ENCODE peak calls at places on chromosome 21, in eight cellular contexts. C is IMR-90; Z is CD8-positive, alpha-beta memory T cell; P is CD8-positive, alpha-beta T cell; Y is esophagus muscularis mucosa; J is uterus; G is prostate gland; Q is kidney. A is an unnamed sample.

GRCh38 chr21:45590246-45590725 is 48.0 kb upstream of the SLC19A1 start:
- DNase-seq in J (peak; percentile 47), Q (peak; percentile 92), C (peak; percentile 19), Z (no peak), P (peak; percentile 82), Y (no peak), G (peak; percentile 21), A (peak; percentile 59)

GRCh38 chr21:37615962-37616361 is 249.4 kb downstream of the DYRK1A start:
- DNase-seq in Q (no peak), Z (no peak), C (no peak), Y (peak; percentile 55), G (no peak), J (no peak), P (no peak), A (no peak)

GRCh38 chr21:42632771-42633690 is 20.4 kb upstream of the PDE9A start:
- DNase-seq in P (no peak), J (no peak), C (no peak), G (no peak), Z (no peak), Y (no peak), Q (peak; percentile 63), A (no peak)

GRCh38 chr21:45309069-45309521 is 21.4 kb upstream of the POFUT2 start:
- DNase-seq in G (no peak), J (no peak), Z (no peak), Q (peak; percentile 84), C (peak; percentile 64), Y (no peak), P (no peak), A (peak; percentile 89)

GRCh38 chr21:41622831-41623548 is 115.0 kb upstream of the TMPRSS2 start:
- DNase-seq in G (no peak), Y (no peak), C (peak; percentile 53), Q (no peak), P (no peak), J (no peak), Z (no peak), A (no peak)

GRCh38 chr21:46057111-46057709 is 40.7 kb upstream of the COL6A2 start:
- DNase-seq in Q (no peak), Y (no peak), C (no peak), G (no peak), P (peak; percentile 59), J (peak; percentile 49), Z (peak; percentile 52), A (no peak)

GRCh38 chr21:42837421-42838211 is 41.7 kb downstream of the WDR4 start:
- DNase-seq in G (no peak), Y (peak; percentile 78), J (peak; percentile 9), Z (no peak), P (peak; percentile 45), Q (peak; percentile 64), C (no peak), A (no peak)

GRCh38 chr21:27759091-27759659 is 792.3 kb upstream of the ADAMTS5 start:
- DNase-seq in J (no peak), Q (no peak), C (no peak), Z (no peak), P (no peak), Y (no peak), G (no peak), A (no peak)

GRCh38 chr21:17660862-17661261 is 48.2 kb upstream of the BTG3 start:
- DNase-seq in G (no peak), Q (no peak), C (no peak), J (no peak), Z (no peak), P (no peak), Y (no peak), A (no peak)

GRCh38 chr21:42373181-42373907 is 7.0 kb upstream of the TFF1 start:
- DNase-seq in C (no peak), Y (no peak), Z (no peak), J (no peak), Q (peak; percentile 37), G (no peak), P (no peak), A (no peak)

GRCh38 chr21:24634749-24635148 is 972.5 kb downstream of the MRPL39 start:
- DNase-seq in P (no peak), Z (no peak), Y (no peak), J (no peak), C (no peak), G (no peak), Q (no peak), A (no peak)

GRCh38 chr21:32940079-32941014 is 85.4 kb upstream of the OLIG2 start:
- DNase-seq in Y (no peak), G (peak; percentile 53), J (peak; percentile 16), Q (no peak), Z (peak; percentile 39), C (peak; percentile 43), P (peak; percentile 58), A (no peak)

GRCh38 chr21:21101911-21102310 is 103.7 kb downstream of the NCAM2 start:
- DNase-seq in P (no peak), Z (no peak), Y (no peak), C (peak; percentile 85), G (peak; percentile 9), J (no peak), Q (no peak), A (no peak)

GRCh38 chr21:37710555-37711293 is 205.5 kb downstream of the KCNJ6 start:
- DNase-seq in J (no peak), Z (no peak), G (no peak), Y (no peak), C (peak; percentile 68), Q (no peak), P (no peak), A (peak; percentile 68)

GRCh38 chr21:46500224-46500861 is 41.7 kb downstream of the DIP2A start:
- DNase-seq in Z (peak; percentile 5), P (no peak), G (no peak), C (peak; percentile 40), J (no peak), Q (no peak), Y (no peak), A (no peak)

GRCh38 chr21:33403128-33403785 is at the start of gene IFNGR2:
- DNase-seq in G (no peak), Z (peak; percentile 51), Q (peak; percentile 83), P (peak; percentile 71), C (no peak), J (no peak), Y (no peak), A (peak; percentile 71)

GRCh38 chr21:35002879-35003722 is 46.0 kb downstream of the RUNX1 start:
- DNase-seq in Q (no peak), J (no peak), P (no peak), C (peak; percentile 92), G (no peak), Y (no peak), Z (no peak), A (no peak)

GRCh38 chr21:35257413-35257812 is 208.3 kb upstream of the RUNX1 start:
- DNase-seq in J (peak; percentile 32), Z (no peak), Q (peak; percentile 70), P (no peak), Y (no peak), C (peak; percentile 96), G (peak; percentile 44), A (peak; percentile 72)

GRCh38 chr21:41582298-41582840 is 74.4 kb upstream of the TMPRSS2 start:
- DNase-seq in Y (no peak), Z (no peak), C (no peak), P (no peak), G (no peak), Q (no peak), J (no peak), A (no peak)

GRCh38 chr21:31879911-31880310 is 7.1 kb downstream of the HUNK start:
- DNase-seq in C (no peak), Z (no peak), Y (no peak), J (no peak), G (no peak), Q (no peak), P (no peak), A (no peak)
- H3K4me1 ChIP-seq in C (peaks cover 1% of the 10 kb centered on the region), Z (no peaks in the 10 kb centered on the region), Y (peaks cover 6% of the 10 kb centered on the region), J (peaks cover 8% of the 10 kb centered on the region), G (no peaks in the 10 kb centered on the region), Q (peaks cover 16% of the 10 kb centered on the region), P (no peaks in the 10 kb centered on the region), A (no peaks in the 10 kb centered on the region)

GRCh38 chr21:9739240-9739639 is 782.1 kb upstream of the TPTE start:
- DNase-seq in P (no peak), Y (peak; percentile 91), G (no peak), J (no peak), C (no peak), Q (no peak), Z (no peak), A (no peak)
- H3K9me3 ChIP-seq in P (peaks cover 9% of the 10 kb centered on the region), Y (peaks cover 29% of the 10 kb centered on the region), G (no peaks in the 10 kb centered on the region), J (no peaks in the 10 kb centered on the region), C (peaks cover 41% of the 10 kb centered on the region), Q (peaks cover 12% of the 10 kb centered on the region), Z (no peaks in the 10 kb centered on the region), A (no peaks in the 10 kb centered on the region)

GRCh38 chr21:38963006-38963405 is 157.3 kb downstream of the ETS2 start:
- DNase-seq in Q (no peak), Y (no peak), C (no peak), G (no peak), Z (no peak), J (no peak), P (no peak), A (no peak)

GRCh38 chr21:38957575-38958340 is 152.0 kb downstream of the ETS2 start:
- DNase-seq in G (no peak), Y (no peak), Q (no peak), C (no peak), P (no peak), J (no peak), Z (no peak), A (no peak)

GRCh38 chr21:38959686-38960049 is 153.9 kb downstream of the ETS2 start:
- DNase-seq in G (no peak), J (peak; percentile 38), P (no peak), Y (no peak), Z (no peak), Q (no peak), C (no peak), A (no peak)

GRCh38 chr21:38958940-38959685 is 153.4 kb downstream of the ETS2 start:
- DNase-seq in P (no peak), G (no peak), Z (no peak), Q (peak; percentile 80), J (peak; percentile 86), Y (no peak), C (peak; percentile 74), A (no peak)

GRCh38 chr21:38960251-38960650 is 154.5 kb downstream of the ETS2 start:
- DNase-seq in P (no peak), Z (no peak), Q (peak; percentile 8), C (no peak), J (no peak), Y (no peak), G (no peak), A (no peak)
- H3K4me1 ChIP-seq in P (no peaks in the 10 kb centered on the region), Z (no peaks in the 10 kb centered on the region), Q (peaks cover 18% of the 10 kb centered on the region), C (peaks cover 34% of the 10 kb centered on the region), J (peaks cover 6% of the 10 kb centered on the region), Y (peaks cover 28% of the 10 kb centered on the region), G (no peaks in the 10 kb centered on the region), A (peaks cover 8% of the 10 kb centered on the region)

DNA sequence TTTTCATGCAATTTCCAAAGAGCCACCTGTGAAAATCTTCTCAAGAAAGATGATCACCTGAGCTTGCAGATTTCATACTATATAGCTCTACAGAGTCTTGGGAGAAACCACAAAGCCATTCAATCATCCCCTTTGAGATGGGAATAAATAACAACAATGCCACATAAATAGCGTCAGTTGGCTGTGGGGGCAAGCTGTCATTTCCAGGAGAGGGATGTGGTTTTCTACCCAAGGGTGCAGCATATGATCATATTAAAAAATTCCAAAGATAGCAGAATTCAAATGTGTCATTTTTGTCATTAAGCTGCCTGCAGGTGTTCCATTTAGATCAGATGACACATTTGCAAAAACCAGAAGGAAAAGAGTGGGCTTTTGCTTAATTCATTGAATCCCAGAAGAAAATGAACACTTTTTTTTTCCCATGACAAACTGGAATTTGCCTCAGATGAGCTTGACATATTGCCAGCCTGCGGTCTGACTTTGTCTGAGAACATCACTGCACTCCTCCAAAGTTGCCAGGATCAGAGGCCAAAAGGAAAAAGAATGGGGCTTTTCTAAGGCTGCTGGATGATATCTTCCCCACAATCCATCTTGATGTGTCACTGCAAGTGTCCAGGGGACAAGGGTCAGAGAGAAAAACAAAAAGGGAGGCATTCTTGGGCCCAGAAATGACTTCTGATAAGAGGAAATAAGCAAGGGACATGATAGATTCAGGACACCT is 314.1 kb upstream of the USP25 start:
- DNase-seq in Y (no peak), C (no peak), Z (no peak), P (no peak), Q (no peak), G (no peak), J (no peak), A (no peak)
- H3K9me3 ChIP-seq in Y (no peaks in the 10 kb centered on the region), C (no peaks in the 10 kb centered on the region), Z (no peaks in the 10 kb centered on the region), P (no peaks in the 10 kb centered on the region), Q (no peaks in the 10 kb centered on the region), G (no peaks in the 10 kb centered on the region), J (no peaks in the 10 kb centered on the region), A (no peaks in the 10 kb centered on the region)

A was measured in tibial artery.